ENCODE peak calls at places on chromosome 1, in six cellular contexts. One of them, this sample, is unnamed.

GRCh38 chr1:3352084-3352951 is 102.1 kb upstream of the ARHGEF16 start:
- DNase-seq in HCT116: no peak
- DNase-seq in HepG2: no peak
- DNase-seq in GM12878: no peak
- DNase-seq in K562: no peak
- DNase-seq in H1: no peak
- DNase-seq in this sample: peak; percentile 57

GRCh38 chr1:198848206-198848605 is 209.4 kb downstream of the PTPRC start:
- DNase-seq in GM12878: no peak
- DNase-seq in H1: no peak
- DNase-seq in K562: no peak
- DNase-seq in HCT116: no peak
- DNase-seq in HepG2: no peak
- DNase-seq in this sample: no peak

GRCh38 chr1:213996320-213997022 is 8.7 kb downstream of the PROX1 start:
- DNase-seq in GM12878: no peak
- DNase-seq in K562: no peak
- DNase-seq in HCT116: no peak
- DNase-seq in H1: no peak
- DNase-seq in HepG2: no peak
- DNase-seq in this sample: no peak

GRCh38 chr1:201282216-201282615 is 1.1 kb upstream of the PKP1 start:
- DNase-seq in HepG2: no peak
- DNase-seq in HCT116: no peak
- DNase-seq in GM12878: no peak
- DNase-seq in H1: no peak
- DNase-seq in K562: no peak
- DNase-seq in this sample: no peak

GRCh38 chr1:17680335-17680734 is 74.8 kb upstream of the ACTL8 start:
- DNase-seq in HepG2: no peak
- DNase-seq in HCT116: no peak
- DNase-seq in K562: no peak
- DNase-seq in H1: no peak
- DNase-seq in GM12878: no peak
- DNase-seq in this sample: no peak

GRCh38 chr1:204421441-204421840 is 9.8 kb upstream of the PPP1R15B start:
- DNase-seq in GM12878: no peak
- DNase-seq in HepG2: no peak
- DNase-seq in HCT116: no peak
- DNase-seq in K562: no peak
- DNase-seq in H1: no peak
- DNase-seq in this sample: no peak

GRCh38 chr1:94302960-94303359 is 65.6 kb upstream of the ARHGAP29 start:
- DNase-seq in H1: no peak
- DNase-seq in HCT116: no peak
- DNase-seq in GM12878: no peak
- DNase-seq in K562: no peak
- DNase-seq in HepG2: no peak
- DNase-seq in this sample: no peak

GRCh38 chr1:192489748-192490147 is 85.8 kb upstream of the RGS1 start:
- DNase-seq in HCT116: no peak
- DNase-seq in H1: no peak
- DNase-seq in GM12878: no peak
- DNase-seq in HepG2: no peak
- DNase-seq in K562: no peak
- DNase-seq in this sample: no peak

GRCh38 chr1:29708818-29709710 is 472.7 kb downstream of the PTPRU start:
- DNase-seq in HepG2: no peak
- DNase-seq in H1: no peak
- DNase-seq in HCT116: no peak
- DNase-seq in GM12878: no peak
- DNase-seq in K562: no peak
- DNase-seq in this sample: no peak

GRCh38 chr1:178819123-178819522 is 51.8 kb downstream of the ANGPTL1 start:
- DNase-seq in GM12878: no peak
- DNase-seq in K562: no peak
- DNase-seq in HepG2: peak; percentile 3
- DNase-seq in HCT116: no peak
- DNase-seq in H1: no peak
- DNase-seq in this sample: peak; percentile 23

GRCh38 chr1:1599919-1600860 is at the start of gene FNDC10:
- DNase-seq in H1: no peak
- DNase-seq in GM12878: no peak
- DNase-seq in HepG2: no peak
- DNase-seq in HCT116: no peak
- DNase-seq in K562: peak; percentile 90
- DNase-seq in this sample: no peak

GRCh38 chr1:154427173-154428139 is 22.3 kb downstream of the IL6R start:
- DNase-seq in HepG2: peak; percentile 56
- DNase-seq in H1: no peak
- DNase-seq in HCT116: no peak
- DNase-seq in GM12878: no peak
- DNase-seq in K562: no peak
- DNase-seq in this sample: no peak

GRCh38 chr1:54253480-54253879 is 53.5 kb downstream of the MRPL37 start:
- DNase-seq in K562: no peak
- DNase-seq in HepG2: no peak
- DNase-seq in H1: no peak
- DNase-seq in HCT116: peak; percentile 56
- DNase-seq in GM12878: no peak
- DNase-seq in this sample: no peak

GRCh38 chr1:84698718-84699117 is 8.5 kb upstream of the SSX2IP start:
- DNase-seq in HepG2: no peak
- DNase-seq in H1: no peak
- DNase-seq in GM12878: no peak
- DNase-seq in HCT116: peak; percentile 36
- DNase-seq in K562: peak; percentile 20
- DNase-seq in this sample: no peak

GRCh38 chr1:65177457-65177856 is 29.5 kb downstream of the AK4 start:
- DNase-seq in HCT116: peak; percentile 67
- DNase-seq in GM12878: no peak
- DNase-seq in K562: no peak
- DNase-seq in HepG2: no peak
- DNase-seq in H1: no peak
- DNase-seq in this sample: no peak

GRCh38 chr1:72623299-72623708 is 341.0 kb upstream of the NEGR1 start:
- DNase-seq in H1: no peak
- DNase-seq in HepG2: peak; percentile 20
- DNase-seq in HCT116: no peak
- DNase-seq in K562: no peak
- DNase-seq in GM12878: peak; percentile 3
- DNase-seq in this sample: peak; percentile 38

GRCh38 chr1:161956097-161956496 is 67.6 kb downstream of the OLFML2B start:
- DNase-seq in HepG2: no peak
- DNase-seq in K562: no peak
- DNase-seq in GM12878: no peak
- DNase-seq in H1: no peak
- DNase-seq in HCT116: no peak
- DNase-seq in this sample: no peak

GRCh38 chr1:232385221-232385620 is 244.7 kb downstream of the SIPA1L2 start:
- DNase-seq in HepG2: no peak
- DNase-seq in H1: no peak
- DNase-seq in GM12878: no peak
- DNase-seq in K562: no peak
- DNase-seq in HCT116: no peak
- DNase-seq in this sample: no peak

GRCh38 chr1:156423422-156424352 is 54.7 kb downstream of the RHBG start:
- DNase-seq in GM12878: no peak
- DNase-seq in K562: peak; percentile 60
- DNase-seq in HepG2: no peak
- DNase-seq in HCT116: no peak
- DNase-seq in H1: no peak
- DNase-seq in this sample: no peak

GRCh38 chr1:12616709-12617373 is 1.2 kb downstream of the DHRS3 start:
- DNase-seq in GM12878: no peak
- DNase-seq in H1: no peak
- DNase-seq in HepG2: no peak
- DNase-seq in K562: no peak
- DNase-seq in HCT116: no peak
- DNase-seq in this sample: no peak

GRCh38 chr1:163090321-163090945 is 21.3 kb downstream of the RGS4 start:
- DNase-seq in K562: no peak
- DNase-seq in GM12878: no peak
- DNase-seq in H1: no peak
- DNase-seq in HCT116: no peak
- DNase-seq in HepG2: no peak
- DNase-seq in this sample: no peak

GRCh38 chr1:11539850-11540772 is 61.2 kb downstream of the DISP3 start:
- DNase-seq in GM12878: no peak
- DNase-seq in HepG2: no peak
- DNase-seq in H1: no peak
- DNase-seq in K562: no peak
- DNase-seq in HCT116: no peak
- DNase-seq in this sample: no peak
- TF ChIP-seq ZNF274 in GM12878: no peak
- TF ChIP-seq ZNF274 in HepG2: no peak
- TF ChIP-seq ZNF274 in H1: no peak
- TF ChIP-seq ZNF274 in K562: no peak
- TF ChIP-seq ZNF274 in HCT116: no peak
- TF ChIP-seq ZNF274 in this sample: no peak

GRCh38 chr1:209398330-209398991 is 185.1 kb upstream of the CAMK1G start:
- DNase-seq in K562: no peak
- DNase-seq in H1: no peak
- DNase-seq in GM12878: no peak
- DNase-seq in HepG2: no peak
- DNase-seq in HCT116: no peak
- DNase-seq in this sample: peak; percentile 83
- H3K9ac ChIP-seq in K562: no peak overlapping the region
- H3K9ac ChIP-seq in H1: no peak overlapping the region
- H3K9ac ChIP-seq in GM12878: no peak overlapping the region
- H3K9ac ChIP-seq in HepG2: no peak overlapping the region
- H3K9ac ChIP-seq in HCT116: no peak overlapping the region
- H3K9ac ChIP-seq in this sample: no peak overlapping the region

GRCh38 chr1:6984533-6984932 is 199.3 kb downstream of the CAMTA1 start:
- DNase-seq in GM12878: no peak
- DNase-seq in K562: no peak
- DNase-seq in H1: no peak
- DNase-seq in HCT116: no peak
- DNase-seq in HepG2: no peak
- DNase-seq in this sample: no peak
- H3K27me3 ChIP-seq in GM12878: no peaks in the 10 kb centered on the region
- H3K27me3 ChIP-seq in K562: peaks cover 54% of the 10 kb centered on the region
- H3K27me3 ChIP-seq in H1: no peaks in the 10 kb centered on the region
- H3K27me3 ChIP-seq in HCT116: no peaks in the 10 kb centered on the region
- H3K27me3 ChIP-seq in HepG2: peaks cover 21% of the 10 kb centered on the region
- H3K27me3 ChIP-seq in this sample: no peaks in the 10 kb centered on the region

GRCh38 chr1:58896211-58897183 is 112.7 kb upstream of the JUN start:
- DNase-seq in K562: peak; percentile 83
- DNase-seq in H1: no peak
- DNase-seq in GM12878: no peak
- DNase-seq in HepG2: no peak
- DNase-seq in HCT116: no peak
- DNase-seq in this sample: no peak

GRCh38 chr1:58895559-58896135 is 111.8 kb upstream of the JUN start:
- DNase-seq in HCT116: no peak
- DNase-seq in H1: no peak
- DNase-seq in K562: no peak
- DNase-seq in GM12878: no peak
- DNase-seq in HepG2: no peak
- DNase-seq in this sample: no peak

GRCh38 chr1:58891347-58891746 is 107.5 kb upstream of the JUN start:
- DNase-seq in HCT116: no peak
- DNase-seq in HepG2: no peak
- DNase-seq in GM12878: no peak
- DNase-seq in K562: no peak
- DNase-seq in H1: no peak
- DNase-seq in this sample: no peak

GRCh38 chr1:58895082-58895481 is 111.2 kb upstream of the JUN start:
- DNase-seq in H1: no peak
- DNase-seq in HCT116: no peak
- DNase-seq in GM12878: no peak
- DNase-seq in HepG2: no peak
- DNase-seq in K562: no peak
- DNase-seq in this sample: no peak

DNA sequence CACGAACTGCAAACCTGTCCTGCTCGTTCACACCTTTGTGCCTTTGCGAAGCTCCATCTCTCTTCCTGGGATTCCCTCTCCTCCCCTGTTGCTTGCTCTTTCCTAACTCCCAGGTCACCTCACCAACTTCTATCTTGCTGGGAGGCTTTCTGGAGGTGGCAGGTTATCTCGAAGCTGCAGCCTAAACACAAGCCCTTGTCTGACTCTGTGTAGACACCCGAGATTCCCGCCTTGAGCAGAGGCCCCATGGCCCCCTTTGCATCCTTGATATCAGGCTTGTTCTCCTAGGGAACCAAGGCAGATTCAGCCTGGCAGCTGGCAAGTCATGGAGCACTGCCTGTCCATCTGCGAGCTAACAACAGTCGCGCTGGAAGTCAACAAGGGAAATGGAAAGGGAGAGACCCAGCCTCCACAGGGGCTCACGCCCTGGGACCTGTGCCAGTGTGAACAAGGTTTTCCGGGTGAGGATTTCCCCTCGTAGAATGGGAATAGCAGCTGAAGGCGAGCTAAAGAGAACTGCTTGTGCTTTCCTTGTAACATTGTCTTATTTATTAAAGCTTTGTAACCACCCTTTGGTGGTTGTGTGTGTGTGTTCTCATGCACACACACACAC is 109.5 kb upstream of the JUN start:
- DNase-seq in HepG2: no peak
- DNase-seq in H1: no peak
- DNase-seq in HCT116: no peak
- DNase-seq in K562: no peak
- DNase-seq in GM12878: no peak
- DNase-seq in this sample: no peak
- TF ChIP-seq ZNF274 in HepG2: no peak
- TF ChIP-seq ZNF274 in H1: no peak
- TF ChIP-seq ZNF274 in HCT116: no peak
- TF ChIP-seq ZNF274 in K562: no peak
- TF ChIP-seq ZNF274 in GM12878: no peak
- TF ChIP-seq ZNF274 in this sample: no peak

DNA sequence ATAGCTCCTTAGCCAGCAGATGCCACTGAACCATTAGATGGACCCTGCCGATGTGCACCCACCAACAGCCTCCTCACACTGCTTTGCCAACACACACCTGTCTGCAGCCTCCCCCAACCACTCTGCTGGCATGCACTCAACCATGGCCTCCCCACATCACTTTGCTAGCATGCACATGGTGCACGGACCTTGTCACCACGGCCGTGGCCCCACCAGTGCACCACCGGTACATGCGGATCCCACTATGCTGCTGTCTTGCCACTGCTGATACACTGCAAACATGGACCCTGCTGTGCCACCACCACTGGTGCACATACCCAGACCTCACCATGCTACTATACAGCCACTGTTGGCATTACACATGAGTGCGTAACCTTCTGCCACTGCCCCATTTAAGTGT is 66.1 kb downstream of the HFM1 start:
- DNase-seq in GM12878: no peak
- DNase-seq in HepG2: no peak
- DNase-seq in K562: no peak
- DNase-seq in HCT116: no peak
- DNase-seq in H1: no peak
- DNase-seq in this sample: no peak
- H3K9ac ChIP-seq in GM12878: no peak overlapping the region
- H3K9ac ChIP-seq in HepG2: no peak overlapping the region
- H3K9ac ChIP-seq in K562: no peak overlapping the region
- H3K9ac ChIP-seq in HCT116: no peak overlapping the region
- H3K9ac ChIP-seq in H1: no peak overlapping the region
- H3K9ac ChIP-seq in this sample: no peak overlapping the region